ENCODE peak calls at places on chromosomes 12 and 14, in four cellular contexts. One of them, this sample, is unnamed.

GRCh38 chr14:61183486-61183885 is 97.7 kb downstream of the TMEM30B start:
- DNase-seq in A549: no peak
- DNase-seq in K562: no peak
- DNase-seq in HepG2: no peak
- DNase-seq in this sample: no peak

GRCh38 chr12:14955876-14956811 is 5.3 kb downstream of the ARHGDIB start:
- DNase-seq in A549: no peak
- DNase-seq in K562: no peak
- DNase-seq in HepG2: no peak
- DNase-seq in this sample: no peak

GRCh38 chr12:116466536-116466935 is 92.6 kb upstream of the MAP1LC3B2 start:
- DNase-seq in K562: no peak
- DNase-seq in HepG2: no peak
- DNase-seq in A549: no peak
- DNase-seq in this sample: no peak

GRCh38 chr12:124497039-124497438 is 70.4 kb downstream of the NCOR2 start:
- DNase-seq in A549: no peak
- DNase-seq in K562: no peak
- DNase-seq in HepG2: no peak
- DNase-seq in this sample: no peak

GRCh38 chr14:85471744-85472143 is 58.2 kb upstream of the FLRT2 start:
- DNase-seq in K562: no peak
- DNase-seq in A549: peak
- DNase-seq in HepG2: peak
- DNase-seq in this sample: no peak

GRCh38 chr12:40693503-40693863 is 1.2 kb downstream of the CNTN1 start:
- DNase-seq in A549: peak
- DNase-seq in HepG2: no peak
- DNase-seq in K562: no peak
- DNase-seq in this sample: peak

GRCh38 chr12:66733839-66734238 is 55.0 kb upstream of the GRIP1 start:
- DNase-seq in A549: no peak
- DNase-seq in HepG2: no peak
- DNase-seq in K562: no peak
- DNase-seq in this sample: no peak

GRCh38 chr14:74275265-74275841 is 27.4 kb downstream of the ABCD4 start:
- DNase-seq in HepG2: no peak
- DNase-seq in A549: peak
- DNase-seq in K562: no peak
- DNase-seq in this sample: no peak

GRCh38 chr14:69039287-69039628 is 60.2 kb upstream of the ACTN1 start:
- DNase-seq in K562: no peak
- DNase-seq in HepG2: peak
- DNase-seq in A549: peak
- DNase-seq in this sample: no peak

GRCh38 chr12:116159175-116159574 is 118.3 kb downstream of the MED13L start:
- DNase-seq in HepG2: peak
- DNase-seq in K562: no peak
- DNase-seq in A549: no peak
- DNase-seq in this sample: no peak

GRCh38 chr14:75995372-75996041 is 9.9 kb downstream of the IFT43 start:
- DNase-seq in HepG2: no peak
- DNase-seq in K562: no peak
- DNase-seq in A549: no peak
- DNase-seq in this sample: no peak

GRCh38 chr12:85310456-85311076 is 30.5 kb downstream of the ALX1 start:
- DNase-seq in HepG2: no peak
- DNase-seq in K562: no peak
- DNase-seq in A549: peak
- DNase-seq in this sample: no peak

GRCh38 chr14:105356927-105357326 is 41.4 kb upstream of the TEX22 start:
- DNase-seq in HepG2: no peak
- DNase-seq in A549: no peak
- DNase-seq in K562: no peak
- DNase-seq in this sample: no peak

GRCh38 chr14:95901014-95901413 is 24.4 kb downstream of the TUNAR start:
- DNase-seq in K562: no peak
- DNase-seq in HepG2: no peak
- DNase-seq in A549: no peak
- DNase-seq in this sample: no peak

GRCh38 chr12:74415633-74416032 is 122.0 kb upstream of the ATXN7L3B start:
- DNase-seq in A549: peak
- DNase-seq in K562: no peak
- DNase-seq in HepG2: peak
- DNase-seq in this sample: no peak

GRCh38 chr12:39712334-39712733 is 92.7 kb upstream of the ABCD2 start:
- DNase-seq in HepG2: no peak
- DNase-seq in A549: no peak
- DNase-seq in K562: no peak
- DNase-seq in this sample: no peak

GRCh38 chr14:70905316-70905715 is 1.9 kb upstream of the PCNX1 start:
- DNase-seq in K562: no peak
- DNase-seq in HepG2: no peak
- DNase-seq in A549: no peak
- DNase-seq in this sample: no peak
- TF ChIP-seq ESRRA in K562: no peak
- TF ChIP-seq ESRRA in HepG2: no peak
- TF ChIP-seq ESRRA in A549: no peak
- TF ChIP-seq ESRRA in this sample: no peak

GRCh38 chr12:106251636-106252035 is 3.8 kb upstream of the CKAP4 start:
- DNase-seq in A549: no peak
- DNase-seq in HepG2: no peak
- DNase-seq in K562: no peak
- DNase-seq in this sample: no peak
- TF ChIP-seq NR3C1 in A549: no peak
- TF ChIP-seq NR3C1 in HepG2: no peak
- TF ChIP-seq NR3C1 in K562: no peak
- TF ChIP-seq NR3C1 in this sample: no peak

GRCh38 chr14:30242742-30243141 is 315.1 kb upstream of the PRKD1 start:
- DNase-seq in K562: no peak
- DNase-seq in A549: no peak
- DNase-seq in HepG2: no peak
- DNase-seq in this sample: no peak
- TF ChIP-seq ESRRA in K562: no peak
- TF ChIP-seq ESRRA in A549: no peak
- TF ChIP-seq ESRRA in HepG2: no peak
- TF ChIP-seq ESRRA in this sample: no peak

GRCh38 chr12:2650261-2651060 is 144.3 kb upstream of the FKBP4 start:
- DNase-seq in A549: no peak
- DNase-seq in HepG2: no peak
- DNase-seq in K562: no peak
- DNase-seq in this sample: peak
- TF ChIP-seq NR3C1 in A549: no peak
- TF ChIP-seq NR3C1 in HepG2: no peak
- TF ChIP-seq NR3C1 in K562: no peak
- TF ChIP-seq NR3C1 in this sample: no peak